ENCODE peak calls at places on chromosome 1, in four cellular contexts. V is progenitor cell of endocrine pancreas, C is hepatocyte, Y is endothelial cell. B is an unnamed sample.

GRCh38 chr1:158013840-158014520 is 20.5 kb downstream of the KIRREL1 start:
- DNase-seq in C (no peak), Y (no peak), V (no peak), B (no peak)

GRCh38 chr1:53198241-53198651 is 1.6 kb downstream of the CPT2 start:
- DNase-seq in Y (no peak), V (no peak), C (peak), B (no peak)

GRCh38 chr1:10107985-10108663 is 75.4 kb downstream of the UBE4B start:
- DNase-seq in V (no peak), C (peak), Y (no peak), B (peak)

GRCh38 chr1:16205891-16206546 is 6.4 kb downstream of the ARHGEF19 start:
- DNase-seq in C (no peak), Y (no peak), V (no peak), B (no peak)

GRCh38 chr1:12539705-12540579 is 78.1 kb downstream of the DHRS3 start:
- DNase-seq in V (peak), Y (no peak), C (peak), B (peak)

GRCh38 chr1:14842891-14843290 is 244.4 kb downstream of the KAZN start:
- DNase-seq in Y (no peak), V (no peak), C (no peak), B (no peak)

GRCh38 chr1:53303651-53304515 is 24.0 kb downstream of the LRP8 start:
- DNase-seq in Y (no peak), V (no peak), C (no peak), B (no peak)

GRCh38 chr1:2633936-2634491 is 1.2 kb upstream of the MMEL1 start:
- DNase-seq in V (no peak), Y (no peak), C (no peak), B (no peak)

GRCh38 chr1:177511036-177511435 is 340.3 kb downstream of the BRINP2 start:
- DNase-seq in V (no peak), C (no peak), Y (no peak), B (no peak)

DNA sequence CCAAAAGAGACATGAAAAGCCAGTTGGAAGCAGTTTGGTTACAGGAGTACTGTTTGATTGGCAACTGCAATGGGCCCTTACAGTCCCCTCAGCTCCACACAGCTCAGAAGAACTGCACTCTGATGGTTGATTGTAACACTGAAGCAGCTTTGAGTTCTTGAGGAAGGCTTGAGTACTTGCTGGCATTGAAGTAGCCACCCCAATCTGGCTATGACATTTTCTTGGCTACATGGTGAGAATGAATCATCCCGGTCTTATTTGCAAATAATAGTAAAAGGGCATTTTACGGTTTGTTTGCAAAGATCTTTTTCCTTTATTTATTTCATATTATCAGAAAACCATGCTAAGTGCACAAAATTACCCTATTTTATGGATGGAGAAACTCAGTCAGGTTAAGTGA is 159.7 kb upstream of the BEND5 start:
- DNase-seq in Y (no peak), C (no peak), V (no peak), B (no peak)
- TF ChIP-seq CTCF in Y (no peak), C (no peak), V (no peak), B (no peak)

DNA sequence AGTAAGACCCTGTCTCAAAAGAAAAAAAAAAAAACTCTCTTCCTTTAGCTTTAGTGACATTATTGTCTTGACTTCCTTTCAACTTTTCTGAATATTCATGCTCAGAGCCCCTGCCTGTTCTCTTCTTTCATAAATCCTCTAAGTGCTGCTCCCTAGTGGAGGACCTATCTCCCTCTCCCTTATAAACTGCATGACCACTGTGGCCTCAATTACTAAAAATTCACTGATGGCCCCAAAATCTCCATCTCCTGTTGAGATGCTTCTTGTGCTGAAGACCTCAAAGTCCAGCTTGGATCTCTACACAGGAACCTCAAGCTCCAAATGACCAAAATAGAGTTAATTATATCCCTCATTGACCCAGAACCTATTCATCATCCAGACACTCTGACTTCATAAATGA is 7.8 kb downstream of the ITLN1 start:
- DNase-seq in V (no peak), Y (no peak), C (no peak), B (no peak)
- TF ChIP-seq CTCF in V (no peak), Y (no peak), C (no peak), B (no peak)

GRCh38 chr1:40652452-40652851 is 13.0 kb downstream of the RIMS3 start:
- DNase-seq in V (no peak), Y (no peak), C (no peak), B (no peak)

GRCh38 chr1:40649592-40649930 is 15.9 kb downstream of the RIMS3 start:
- DNase-seq in C (no peak), Y (no peak), V (no peak), B (no peak)

GRCh38 chr1:40648928-40649591 is 16.4 kb downstream of the RIMS3 start:
- DNase-seq in Y (no peak), V (no peak), C (no peak), B (no peak)

GRCh38 chr1:40651138-40651857 is 14.2 kb downstream of the RIMS3 start:
- DNase-seq in Y (no peak), V (no peak), C (no peak), B (no peak)

DNA sequence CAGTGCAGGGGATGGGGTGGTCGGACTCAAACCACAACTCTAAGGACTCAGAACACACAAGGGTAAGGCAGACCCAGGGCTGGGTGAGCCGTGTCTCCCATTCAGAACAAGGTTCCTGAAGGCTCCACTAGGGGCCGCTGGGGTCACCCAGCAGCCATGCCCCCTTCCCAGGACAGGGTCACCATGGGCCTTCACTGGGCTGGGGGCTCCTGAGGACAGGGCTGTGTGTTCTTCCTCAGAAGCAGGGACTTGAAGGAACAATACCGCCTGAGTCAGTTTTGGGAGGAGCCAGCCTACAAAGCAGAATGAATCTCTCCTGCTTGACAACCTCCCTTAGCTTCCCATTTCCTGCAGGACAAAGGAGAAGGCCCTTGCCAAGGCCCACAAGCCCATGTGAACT is 15.4 kb downstream of the RIMS3 start:
- DNase-seq in Y (peak), C (no peak), V (no peak), B (no peak)
- TF ChIP-seq CTCF in Y (peak), C (no peak), V (peak), B (peak)

DNA sequence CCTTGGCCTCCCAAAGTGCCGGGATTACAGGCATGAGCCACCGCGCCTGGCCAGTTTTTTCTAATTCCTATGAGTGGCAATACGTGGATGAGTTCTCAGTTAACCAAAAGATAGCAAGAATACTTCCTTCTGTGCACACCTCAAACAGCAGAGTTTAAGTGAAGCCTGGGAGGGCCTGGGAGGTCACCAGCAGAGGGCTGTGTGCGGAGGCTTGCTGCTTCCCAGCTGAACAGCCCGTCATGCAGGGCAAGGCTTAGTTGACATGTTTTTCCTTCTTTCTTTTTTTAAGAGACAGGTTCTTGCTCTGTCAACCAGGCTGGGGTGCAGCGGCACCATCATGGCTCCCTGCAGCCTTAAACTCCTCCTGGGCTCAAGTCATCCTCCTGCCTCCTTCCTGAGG is 17.8 kb downstream of the GNG4 start:
- DNase-seq in V (no peak), Y (no peak), C (no peak), B (no peak)
- TF ChIP-seq CTCF in V (peak), Y (no peak), C (no peak), B (peak)

GRCh38 chr1:248813546-248813945 is 12.2 kb downstream of the SH3BP5L start:
- DNase-seq in V (no peak), C (no peak), Y (no peak), B (no peak)
- TF ChIP-seq CTCF in V (no peak), C (no peak), Y (no peak), B (no peak)

B was measured in astrocyte of the cerebellum.